ENCODE peak calls at places on chromosomes 5 and 9, in six cellular contexts. One of them, this sample, is unnamed.

GRCh38 chr9:91197232-91198181 is 164.2 kb downstream of the AUH start:
- DNase-seq in HCT116: peak; percentile 85
- DNase-seq in cardiac muscle cell: peak; percentile 98
- DNase-seq in osteoblast: peak; percentile 84
- DNase-seq in right atrium auricular region: peak; percentile 93
- DNase-seq in hepatocyte: peak; percentile 90
- DNase-seq in this sample: no peak

GRCh38 chr9:116020146-116020545 is 133.4 kb upstream of the PAPPA start:
- DNase-seq in HCT116: no peak
- DNase-seq in cardiac muscle cell: peak; percentile 37
- DNase-seq in osteoblast: no peak
- DNase-seq in right atrium auricular region: no peak
- DNase-seq in hepatocyte: no peak
- DNase-seq in this sample: no peak

GRCh38 chr9:112820886-112821285 is 69.8 kb downstream of the SLC46A2 start:
- DNase-seq in HCT116: no peak
- DNase-seq in cardiac muscle cell: peak; percentile 65
- DNase-seq in osteoblast: no peak
- DNase-seq in right atrium auricular region: no peak
- DNase-seq in hepatocyte: no peak
- DNase-seq in this sample: no peak

GRCh38 chr5:179243333-179243732 is 101.9 kb downstream of the ADAMTS2 start:
- DNase-seq in HCT116: no peak
- DNase-seq in cardiac muscle cell: peak; percentile 81
- DNase-seq in osteoblast: peak; percentile 94
- DNase-seq in right atrium auricular region: no peak
- DNase-seq in hepatocyte: peak; percentile 46
- DNase-seq in this sample: no peak

GRCh38 chr9:96350866-96351265 is 32.6 kb downstream of the SLC35D2 start:
- DNase-seq in HCT116: no peak
- DNase-seq in cardiac muscle cell: no peak
- DNase-seq in osteoblast: no peak
- DNase-seq in right atrium auricular region: no peak
- DNase-seq in hepatocyte: no peak
- DNase-seq in this sample: no peak

GRCh38 chr5:10699281-10699874 is 61.7 kb downstream of the DAP start:
- DNase-seq in HCT116: no peak
- DNase-seq in cardiac muscle cell: no peak
- DNase-seq in osteoblast: no peak
- DNase-seq in right atrium auricular region: no peak
- DNase-seq in hepatocyte: no peak
- DNase-seq in this sample: no peak

GRCh38 chr5:155471027-155471426 is 457.5 kb downstream of the KIF4B start:
- DNase-seq in HCT116: no peak
- DNase-seq in cardiac muscle cell: no peak
- DNase-seq in osteoblast: no peak
- DNase-seq in right atrium auricular region: no peak
- DNase-seq in hepatocyte: no peak
- DNase-seq in this sample: no peak

GRCh38 chr5:54671111-54671531 is 153.6 kb downstream of the SNX18 start:
- DNase-seq in HCT116: no peak
- DNase-seq in cardiac muscle cell: peak; percentile 89
- DNase-seq in osteoblast: no peak
- DNase-seq in right atrium auricular region: no peak
- DNase-seq in hepatocyte: no peak
- DNase-seq in this sample: no peak

GRCh38 chr5:149125386-149125891 is 15.9 kb upstream of the ABLIM3 start:
- DNase-seq in HCT116: no peak
- DNase-seq in cardiac muscle cell: no peak
- DNase-seq in osteoblast: peak; percentile 51
- DNase-seq in right atrium auricular region: no peak
- DNase-seq in hepatocyte: peak; percentile 69
- DNase-seq in this sample: no peak

GRCh38 chr9:107569171-107569570 is 79.6 kb upstream of the KLF4 start:
- DNase-seq in HCT116: no peak
- DNase-seq in cardiac muscle cell: no peak
- DNase-seq in osteoblast: no peak
- DNase-seq in right atrium auricular region: no peak
- DNase-seq in hepatocyte: no peak
- DNase-seq in this sample: no peak

GRCh38 chr9:107946364-107947137 is 457.0 kb upstream of the KLF4 start:
- DNase-seq in HCT116: no peak
- DNase-seq in cardiac muscle cell: no peak
- DNase-seq in osteoblast: no peak
- DNase-seq in right atrium auricular region: no peak
- DNase-seq in hepatocyte: no peak
- DNase-seq in this sample: no peak

GRCh38 chr5:172299916-172300439 is 16.4 kb upstream of the UBTD2 start:
- DNase-seq in HCT116: no peak
- DNase-seq in cardiac muscle cell: peak; percentile 68
- DNase-seq in osteoblast: peak; percentile 62
- DNase-seq in right atrium auricular region: no peak
- DNase-seq in hepatocyte: peak; percentile 27
- DNase-seq in this sample: no peak

GRCh38 chr5:180070726-180071417 is 687 bp downstream of the RNF130 start:
- DNase-seq in HCT116: no peak
- DNase-seq in cardiac muscle cell: peak; percentile 64
- DNase-seq in osteoblast: peak; percentile 92
- DNase-seq in right atrium auricular region: no peak
- DNase-seq in hepatocyte: peak; percentile 58
- DNase-seq in this sample: no peak

GRCh38 chr5:89047591-89047990 is 164.6 kb upstream of the MEF2C start:
- DNase-seq in HCT116: no peak
- DNase-seq in cardiac muscle cell: no peak
- DNase-seq in osteoblast: peak; percentile 38
- DNase-seq in right atrium auricular region: no peak
- DNase-seq in hepatocyte: no peak
- DNase-seq in this sample: no peak

GRCh38 chr9:99307846-99308245 is 85.8 kb downstream of the SEC61B start:
- DNase-seq in HCT116: no peak
- DNase-seq in cardiac muscle cell: no peak
- DNase-seq in osteoblast: no peak
- DNase-seq in right atrium auricular region: no peak
- DNase-seq in hepatocyte: no peak
- DNase-seq in this sample: no peak

GRCh38 chr9:93549636-93550035 is 26.7 kb upstream of the PHF2 start:
- DNase-seq in HCT116: no peak
- DNase-seq in cardiac muscle cell: no peak
- DNase-seq in osteoblast: no peak
- DNase-seq in right atrium auricular region: no peak
- DNase-seq in hepatocyte: no peak
- DNase-seq in this sample: no peak

GRCh38 chr5:140978987-140979386 is 12.7 kb downstream of the PCDHAC2 start:
- DNase-seq in HCT116: no peak
- DNase-seq in cardiac muscle cell: no peak
- DNase-seq in osteoblast: no peak
- DNase-seq in right atrium auricular region: no peak
- DNase-seq in hepatocyte: no peak
- DNase-seq in this sample: no peak

GRCh38 chr5:140821375-140822280 is at the start of gene PCDHA5:
- DNase-seq in HCT116: no peak
- DNase-seq in cardiac muscle cell: peak; percentile 8
- DNase-seq in osteoblast: no peak
- DNase-seq in right atrium auricular region: no peak
- DNase-seq in hepatocyte: no peak
- DNase-seq in this sample: no peak

GRCh38 chr5:140607031-140607430 is 25.9 kb downstream of the CD14 start:
- DNase-seq in HCT116: no peak
- DNase-seq in cardiac muscle cell: peak; percentile 34
- DNase-seq in osteoblast: no peak
- DNase-seq in right atrium auricular region: no peak
- DNase-seq in hepatocyte: no peak
- DNase-seq in this sample: no peak

GRCh38 chr9:19918630-19919029 is 129.8 kb upstream of the SLC24A2 start:
- DNase-seq in HCT116: no peak
- DNase-seq in cardiac muscle cell: no peak
- DNase-seq in osteoblast: no peak
- DNase-seq in right atrium auricular region: no peak
- DNase-seq in hepatocyte: no peak
- DNase-seq in this sample: no peak

GRCh38 chr5:60196382-60197113 is 303.0 kb upstream of the PDE4D start:
- DNase-seq in HCT116: peak; percentile 12
- DNase-seq in cardiac muscle cell: peak; percentile 94
- DNase-seq in osteoblast: peak; percentile 83
- DNase-seq in right atrium auricular region: no peak
- DNase-seq in hepatocyte: peak; percentile 42
- DNase-seq in this sample: no peak

GRCh38 chr9:25936031-25936430 is 257.8 kb upstream of the TUSC1 start:
- DNase-seq in HCT116: no peak
- DNase-seq in cardiac muscle cell: no peak
- DNase-seq in osteoblast: peak; percentile 1
- DNase-seq in right atrium auricular region: no peak
- DNase-seq in hepatocyte: no peak
- DNase-seq in this sample: no peak

GRCh38 chr9:134597041-134597913 is 44.3 kb upstream of the COL5A1 start:
- DNase-seq in HCT116: no peak
- DNase-seq in cardiac muscle cell: no peak
- DNase-seq in osteoblast: peak; percentile 51
- DNase-seq in right atrium auricular region: peak; percentile 57
- DNase-seq in hepatocyte: no peak
- DNase-seq in this sample: no peak

GRCh38 chr5:62504129-62504528 is 74.5 kb upstream of the LRRC70 start:
- DNase-seq in HCT116: no peak
- DNase-seq in cardiac muscle cell: no peak
- DNase-seq in osteoblast: no peak
- DNase-seq in right atrium auricular region: no peak
- DNase-seq in hepatocyte: no peak
- DNase-seq in this sample: no peak

GRCh38 chr5:57495688-57496087 is 13.1 kb upstream of the ACTBL2 start:
- DNase-seq in HCT116: no peak
- DNase-seq in cardiac muscle cell: no peak
- DNase-seq in osteoblast: no peak
- DNase-seq in right atrium auricular region: no peak
- DNase-seq in hepatocyte: no peak
- DNase-seq in this sample: no peak

GRCh38 chr5:179549973-179550510 is 312 bp upstream of the RUFY1 start:
- DNase-seq in HCT116: no peak
- DNase-seq in cardiac muscle cell: no peak
- DNase-seq in osteoblast: no peak
- DNase-seq in right atrium auricular region: peak; percentile 78
- DNase-seq in hepatocyte: no peak
- DNase-seq in this sample: no peak

GRCh38 chr5:124605516-124605915 is 140.9 kb downstream of the ZNF608 start:
- DNase-seq in HCT116: no peak
- DNase-seq in cardiac muscle cell: peak; percentile 45
- DNase-seq in osteoblast: no peak
- DNase-seq in right atrium auricular region: no peak
- DNase-seq in hepatocyte: peak; percentile 19
- DNase-seq in this sample: no peak

GRCh38 chr5:139078345-139078744 is 119.8 kb downstream of the SIL1 start:
- DNase-seq in HCT116: no peak
- DNase-seq in cardiac muscle cell: no peak
- DNase-seq in osteoblast: no peak
- DNase-seq in right atrium auricular region: no peak
- DNase-seq in hepatocyte: no peak
- DNase-seq in this sample: no peak

GRCh38 chr5:50967388-50968039 is 301.1 kb downstream of the PARP8 start:
- DNase-seq in HCT116: no peak
- DNase-seq in cardiac muscle cell: no peak
- DNase-seq in osteoblast: no peak
- DNase-seq in right atrium auricular region: no peak
- DNase-seq in hepatocyte: peak; percentile 60
- DNase-seq in this sample: no peak
- H3K27me3 ChIP-seq in HCT116: no peaks in the 10 kb centered on the region
- H3K27me3 ChIP-seq in cardiac muscle cell: peaks cover 92% of the 10 kb centered on the region
- H3K27me3 ChIP-seq in osteoblast: peaks cover 73% of the 10 kb centered on the region
- H3K27me3 ChIP-seq in right atrium auricular region: peaks cover 10% of the 10 kb centered on the region
- H3K27me3 ChIP-seq in hepatocyte: peaks cover 78% of the 10 kb centered on the region
- H3K27me3 ChIP-seq in this sample: peaks cover 41% of the 10 kb centered on the region

DNA sequence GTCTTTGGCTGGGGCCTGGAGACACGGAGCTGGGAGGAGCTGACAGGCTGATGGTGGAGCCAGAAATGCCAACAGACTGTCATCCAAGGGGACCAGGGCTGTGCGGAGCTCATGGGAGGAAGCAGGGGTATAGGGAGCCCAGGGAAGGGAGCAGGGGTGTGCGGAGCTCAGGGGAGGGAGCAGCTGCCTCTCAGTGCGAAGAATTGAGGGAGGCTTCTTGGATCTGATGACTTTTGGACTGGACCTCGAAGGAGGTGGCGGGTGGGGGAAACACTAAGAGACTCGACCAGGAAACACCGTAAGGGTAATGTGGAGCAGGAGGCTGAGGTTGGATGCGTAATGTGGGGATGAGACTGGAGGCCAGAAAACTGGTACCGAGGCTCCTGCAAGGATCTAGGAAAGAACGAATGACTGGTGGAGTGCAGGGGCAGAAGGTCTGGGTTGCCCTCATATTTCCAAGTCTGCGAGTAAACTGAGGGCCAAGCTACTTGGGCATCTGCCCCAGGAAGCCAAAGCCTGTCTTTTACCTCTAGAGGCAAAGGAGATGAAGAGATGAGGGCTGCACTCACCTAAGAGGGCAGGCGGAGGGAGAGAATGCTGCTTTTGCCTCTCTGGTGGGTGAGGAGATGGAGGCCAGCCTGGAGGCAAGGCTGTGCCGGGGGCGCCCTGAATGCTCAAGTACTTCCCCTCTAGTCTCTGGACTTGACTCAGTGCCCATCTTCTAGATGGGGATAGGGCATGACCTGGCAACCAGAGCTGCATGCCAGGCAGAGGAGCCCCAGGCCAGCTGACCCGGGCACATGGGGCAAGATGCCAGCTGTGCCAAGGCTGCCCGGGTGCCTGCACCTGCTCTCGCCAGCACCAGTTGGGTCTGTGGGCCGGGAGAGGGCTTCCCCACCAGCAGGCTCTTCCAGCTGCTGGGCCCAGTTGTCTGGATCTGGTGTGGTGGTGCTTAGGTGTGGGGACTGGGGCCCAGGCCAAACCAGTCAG is 2.3 kb downstream of the PTGS1 start:
- DNase-seq in HCT116: no peak
- DNase-seq in cardiac muscle cell: no peak
- DNase-seq in osteoblast: peak; percentile 75
- DNase-seq in right atrium auricular region: no peak
- DNase-seq in hepatocyte: no peak
- DNase-seq in this sample: no peak
- H3K27me3 ChIP-seq in HCT116: no peaks in the 10 kb centered on the region
- H3K27me3 ChIP-seq in cardiac muscle cell: peaks cover 39% of the 10 kb centered on the region
- H3K27me3 ChIP-seq in osteoblast: peaks cover 7% of the 10 kb centered on the region
- H3K27me3 ChIP-seq in right atrium auricular region: no peaks in the 10 kb centered on the region
- H3K27me3 ChIP-seq in hepatocyte: peaks cover 32% of the 10 kb centered on the region
- H3K27me3 ChIP-seq in this sample: peaks cover 3% of the 10 kb centered on the region

GRCh38 chr5:1723957-1724821 is 75.4 kb downstream of the MRPL36 start:
- DNase-seq in HCT116: no peak
- DNase-seq in cardiac muscle cell: no peak
- DNase-seq in osteoblast: peak; percentile 68
- DNase-seq in right atrium auricular region: peak; percentile 42
- DNase-seq in hepatocyte: no peak
- DNase-seq in this sample: no peak
- H3K27me3 ChIP-seq in HCT116: peaks cover 19% of the 10 kb centered on the region
- H3K27me3 ChIP-seq in cardiac muscle cell: peaks cover 5% of the 10 kb centered on the region
- H3K27me3 ChIP-seq in osteoblast: no peaks in the 10 kb centered on the region
- H3K27me3 ChIP-seq in right atrium auricular region: no peaks in the 10 kb centered on the region
- H3K27me3 ChIP-seq in hepatocyte: no peaks in the 10 kb centered on the region
- H3K27me3 ChIP-seq in this sample: no peaks in the 10 kb centered on the region

DNA sequence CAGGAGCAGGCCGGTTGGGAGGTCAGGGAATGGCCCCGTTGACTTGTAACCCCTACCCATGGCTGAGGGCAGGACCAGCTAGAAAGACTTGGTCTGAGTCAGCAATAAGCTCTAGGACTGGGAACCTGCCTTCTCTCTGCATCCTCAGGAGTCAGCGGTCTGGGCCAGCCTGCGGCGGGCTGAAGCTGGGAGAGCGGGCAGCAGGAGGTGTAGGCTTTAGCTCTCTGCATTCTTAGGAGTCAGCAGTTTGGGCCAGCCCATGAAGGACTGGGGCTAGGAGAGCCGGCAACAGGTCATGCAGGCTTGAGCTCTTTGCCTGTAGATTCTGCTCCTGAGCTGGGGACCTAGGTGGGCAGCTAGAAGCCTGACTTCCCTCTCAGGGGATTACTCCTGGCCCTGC is 6.4 kb upstream of the SMIM32 start:
- DNase-seq in HCT116: no peak
- DNase-seq in cardiac muscle cell: no peak
- DNase-seq in osteoblast: no peak
- DNase-seq in right atrium auricular region: peak; percentile 30
- DNase-seq in hepatocyte: no peak
- DNase-seq in this sample: no peak
- H3K27me3 ChIP-seq in HCT116: no peaks in the 10 kb centered on the region
- H3K27me3 ChIP-seq in cardiac muscle cell: peaks cover 21% of the 10 kb centered on the region
- H3K27me3 ChIP-seq in osteoblast: no peaks in the 10 kb centered on the region
- H3K27me3 ChIP-seq in right atrium auricular region: no peaks in the 10 kb centered on the region
- H3K27me3 ChIP-seq in hepatocyte: no peaks in the 10 kb centered on the region
- H3K27me3 ChIP-seq in this sample: peaks cover 11% of the 10 kb centered on the region